ENCODE peak calls at places on chromosomes 4 and X, in six cellular contexts. Q, R, H, D, K and E are unnamed samples.

GRCh38 chrX:6067600-6067999 is 161.1 kb downstream of the NLGN4X start:
- DNase-seq in Q (no peak), R (no peak), H (no peak), D (no peak), K (no peak), E (no peak)

GRCh38 chr4:99483636-99484035 is 27.2 kb upstream of the C4orf17 start:
- DNase-seq in Q (no peak), R (no peak), H (no peak), D (no peak), K (no peak), E (no peak)

GRCh38 chr4:4440333-4441061 is 53.6 kb downstream of the NSG1 start:
- DNase-seq in Q (no peak), R (no peak), H (no peak), D (no peak), K (no peak), E (no peak)

GRCh38 chr4:88202443-88202842 is 44.0 kb upstream of the ABCG2 start:
- DNase-seq in Q (no peak), R (no peak), H (no peak), D (no peak), K (no peak), E (no peak)

GRCh38 chr4:100295792-100296191 is 105.5 kb upstream of the DDIT4L start:
- DNase-seq in Q (no peak), R (no peak), H (no peak), D (no peak), K (no peak), E (no peak)

GRCh38 chr4:100819505-100819904 is 301.7 kb upstream of the EMCN start:
- DNase-seq in Q (no peak), R (no peak), H (no peak), D (no peak), K (no peak), E (no peak)

GRCh38 chr4:75995727-75996126 is 5.0 kb upstream of the SDAD1 start:
- DNase-seq in Q (peak; percentile 45), R (no peak), H (no peak), D (peak; percentile 49), K (no peak), E (no peak)

GRCh38 chrX:141405486-141405877 is 163.2 kb upstream of the SPANXC start:
- DNase-seq in Q (no peak), R (no peak), H (no peak), D (no peak), K (no peak), E (no peak)

GRCh38 chr4:182448281-182449151 is 205.3 kb downstream of the TENM3 start:
- DNase-seq in Q (peak; percentile 97), R (peak; percentile 89), H (peak; percentile 98), D (peak; percentile 74), K (peak; percentile 77), E (peak; percentile 87)

GRCh38 chr4:8046925-8047541 is 107.4 kb upstream of the AFAP1 start:
- DNase-seq in Q (no peak), R (no peak), H (no peak), D (no peak), K (no peak), E (no peak)

GRCh38 chrX:54085666-54086065 is 41.4 kb upstream of the PHF8 start:
- DNase-seq in Q (no peak), R (no peak), H (no peak), D (no peak), K (no peak), E (no peak)

GRCh38 chr4:145830699-145831098 is 107.9 kb downstream of the ZNF827 start:
- DNase-seq in Q (no peak), R (no peak), H (no peak), D (no peak), K (no peak), E (no peak)

GRCh38 chr4:150145090-150145949 is 67.1 kb downstream of the DCLK2 start:
- DNase-seq in Q (no peak), R (no peak), H (no peak), D (no peak), K (no peak), E (no peak)

GRCh38 chrX:67544281-67544680 is 460 bp downstream of the AR start:
- DNase-seq in Q (peak; percentile 11), R (peak; percentile 30), H (peak; percentile 65), D (no peak), K (no peak), E (no peak)

GRCh38 chr4:148926861-148927260 is 484.6 kb upstream of the NR3C2 start:
- DNase-seq in Q (no peak), R (peak; percentile 63), H (no peak), D (no peak), K (peak; percentile 74), E (no peak)

GRCh38 chr4:145279122-145279960 is 99.0 kb upstream of the OTUD4 start:
- DNase-seq in Q (peak; percentile 12), R (no peak), H (no peak), D (no peak), K (no peak), E (no peak)

GRCh38 chr4:144655491-144655890 is 9.5 kb downstream of the HHIP start:
- DNase-seq in Q (no peak), R (no peak), H (no peak), D (no peak), K (no peak), E (no peak)

GRCh38 chr4:100519205-100519604 is 1.4 kb upstream of the EMCN start:
- DNase-seq in Q (no peak), R (no peak), H (no peak), D (no peak), K (no peak), E (no peak)

GRCh38 chr4:6561173-6561516 is 13.8 kb upstream of the MAN2B2 start:
- DNase-seq in Q (no peak), R (no peak), H (no peak), D (no peak), K (no peak), E (no peak)

GRCh38 chrX:103839404-103839803 is 7.3 kb upstream of the RAB9B start:
- DNase-seq in Q (no peak), R (no peak), H (no peak), D (no peak), K (no peak), E (no peak)

GRCh38 chrX:120463241-120463640 is 5.9 kb downstream of the LAMP2 start:
- DNase-seq in Q (no peak), R (no peak), H (no peak), D (peak; percentile 6), K (no peak), E (no peak)

GRCh38 chr4:96390404-96390803 is 550.5 kb downstream of the PDHA2 start:
- DNase-seq in Q (no peak), R (no peak), H (no peak), D (no peak), K (no peak), E (no peak)

GRCh38 chr4:99655315-99656081 is 2.1 kb downstream of the C4orf54 start:
- DNase-seq in Q (no peak), R (peak; percentile 56), H (peak; percentile 83), D (no peak), K (no peak), E (no peak)

GRCh38 chr4:48127882-48128394 is 6.1 kb downstream of the TXK start:
- DNase-seq in Q (peak; percentile 45), R (peak; percentile 57), H (no peak), D (peak; percentile 44), K (peak; percentile 63), E (no peak)

GRCh38 chr4:48124870-48125269 is 9.2 kb downstream of the TXK start:
- DNase-seq in Q (no peak), R (no peak), H (no peak), D (no peak), K (no peak), E (no peak)

GRCh38 chr4:48129307-48130014 is 4.6 kb downstream of the TXK start:
- DNase-seq in Q (no peak), R (no peak), H (no peak), D (no peak), K (peak; percentile 52), E (no peak)

GRCh38 chr4:48126621-48127020 is 7.4 kb downstream of the TXK start:
- DNase-seq in Q (no peak), R (no peak), H (no peak), D (no peak), K (no peak), E (no peak)

GRCh38 chr4:48127231-48127881 is 6.7 kb downstream of the TXK start:
- DNase-seq in Q (no peak), R (no peak), H (no peak), D (no peak), K (no peak), E (no peak)
- H3K4me3 ChIP-seq in Q (peak overlapping the region; percentile 35), R (no peak overlapping the region), H (no peak overlapping the region), D (no peak overlapping the region), K (peak overlapping the region; percentile 11), E (no peak overlapping the region)

GRCh38 chr4:31647776-31648175 is 927.6 kb downstream of the PCDH7 start:
- DNase-seq in Q (no peak), R (no peak), H (no peak), D (no peak), K (no peak), E (no peak)

GRCh38 chr4:31645211-31645610 is 925.0 kb downstream of the PCDH7 start:
- DNase-seq in Q (no peak), R (no peak), H (no peak), D (no peak), K (no peak), E (no peak)

GRCh38 chr4:31655328-31655727 is 935.2 kb downstream of the PCDH7 start:
- DNase-seq in Q (no peak), R (no peak), H (no peak), D (no peak), K (no peak), E (no peak)

GRCh38 chr4:31651541-31651940 is 931.4 kb downstream of the PCDH7 start:
- DNase-seq in Q (no peak), R (no peak), H (no peak), D (no peak), K (no peak), E (no peak)

GRCh38 chr4:31649878-31650277 is 929.7 kb downstream of the PCDH7 start:
- DNase-seq in Q (no peak), R (no peak), H (no peak), D (no peak), K (no peak), E (no peak)
- TF ChIP-seq POLR2AphosphoS5 in Q (no peak), R (no peak), H (no peak), D (no peak), K (no peak), E (no peak)

GRCh38 chr4:1033840-1034551 is 22.6 kb downstream of the FGFRL1 start:
- DNase-seq in Q (no peak), R (peak; percentile 67), H (no peak), D (no peak), K (no peak), E (no peak)

GRCh38 chr4:1032861-1033260 is 21.4 kb downstream of the FGFRL1 start:
- DNase-seq in Q (no peak), R (no peak), H (no peak), D (no peak), K (no peak), E (no peak)

GRCh38 chr4:1030559-1030958 is 19.1 kb downstream of the FGFRL1 start:
- DNase-seq in Q (no peak), R (peak; percentile 44), H (no peak), D (no peak), K (no peak), E (no peak)

GRCh38 chr4:1031346-1031745 is 19.9 kb downstream of the FGFRL1 start:
- DNase-seq in Q (no peak), R (no peak), H (no peak), D (no peak), K (no peak), E (no peak)

GRCh38 chr4:1031956-1032795 is 20.8 kb downstream of the FGFRL1 start:
- DNase-seq in Q (peak; percentile 73), R (peak; percentile 49), H (no peak), D (no peak), K (no peak), E (no peak)
- H3K4me1 ChIP-seq in Q (no peaks in the 10 kb centered on the region), R (peaks cover 69% of the 10 kb centered on the region), H (peaks cover 12% of the 10 kb centered on the region), D (peaks cover 72% of the 10 kb centered on the region), K (peaks cover 23% of the 10 kb centered on the region), E (peaks cover 21% of the 10 kb centered on the region)

GRCh38 chr4:23348789-23349498 is 540.9 kb downstream of the PPARGC1A start:
- DNase-seq in Q (no peak), R (no peak), H (no peak), D (no peak), K (no peak), E (no peak)
- H3K4me3 ChIP-seq in Q (no peak overlapping the region), R (no peak overlapping the region), H (no peak overlapping the region), D (no peak overlapping the region), K (no peak overlapping the region), E (no peak overlapping the region)